ENCODE peak calls at places on chromosomes 11 and 22, in ten cellular contexts. J, D, U, T, S, K, F, B, M and N are unnamed samples. For H3K9me3, the result is how much of the 10 kb centered on the place peaks cover.

GRCh38 chr11:27088353-27088752 is 47.7 kb downstream of the BBOX1 start:
- DNase-seq in J (no peak), D (peak), U (no peak), T (no peak), S (no peak), K (no peak), F (no peak), B (no peak), M (no peak), N (no peak)

GRCh38 chr11:6637871-6638270 is 17.7 kb downstream of the DCHS1 start:
- DNase-seq in J (peak), D (peak), U (no peak), T (no peak), S (peak), K (no peak), F (no peak), B (peak), M (peak), N (peak)

GRCh38 chr11:34214961-34215805 is 109.8 kb downstream of the NAT10 start:
- DNase-seq in J (peak), D (no peak), U (no peak), T (no peak), S (peak), K (no peak), F (no peak), B (no peak), M (peak), N (no peak)

GRCh38 chr11:121494355-121495099 is 41.8 kb upstream of the SORL1-AS1 start:
- DNase-seq in J (no peak), D (no peak), U (no peak), T (no peak), S (no peak), K (no peak), F (no peak), B (no peak), M (no peak), N (no peak)

GRCh38 chr22:25223269-25223850 is 3.9 kb downstream of the CRYBB2 start:
- DNase-seq in J (no peak), D (no peak), U (no peak), T (no peak), S (no peak), K (no peak), F (peak), B (no peak), M (no peak), N (no peak)

GRCh38 chr11:128580612-128581011 is 6.7 kb downstream of the ETS1 start:
- DNase-seq in J (no peak), D (no peak), U (no peak), T (no peak), S (no peak), K (no peak), F (no peak), B (no peak), M (no peak), N (no peak)

GRCh38 chr11:64056213-64056785 is 20.6 kb downstream of the FLRT1 start:
- DNase-seq in J (no peak), D (no peak), U (no peak), T (no peak), S (no peak), K (no peak), F (no peak), B (no peak), M (no peak), N (no peak)

GRCh38 chr11:75801362-75802021 is 13.5 kb upstream of the UVRAG start:
- DNase-seq in J (no peak), D (no peak), U (no peak), T (no peak), S (no peak), K (no peak), F (no peak), B (peak), M (no peak), N (no peak)

GRCh38 chr11:78560826-78561484 is 13.7 kb downstream of the NARS2 start:
- DNase-seq in J (peak), D (peak), U (no peak), T (no peak), S (no peak), K (no peak), F (no peak), B (no peak), M (peak), N (no peak)

GRCh38 chr11:112523477-112523876 is 262.8 kb upstream of the PLET1 start:
- DNase-seq in J (no peak), D (peak), U (no peak), T (no peak), S (no peak), K (peak), F (peak), B (no peak), M (peak), N (peak)
- H3K27ac ChIP-seq in J (no peak), D (no peak), U (no peak), T (peak), S (no peak), K (peak), F (peak), B (no peak), M (no peak), N (no peak)

GRCh38 chr22:47781024-47781423 is 1018.6 kb downstream of the TBC1D22A start:
- DNase-seq in J (no peak), D (no peak), U (no peak), T (no peak), S (no peak), K (no peak), F (no peak), B (peak), M (no peak), N (no peak)
- H3K9me3 ChIP-seq in J (under half), D (under half), U (under half), T (under half), S (half or more), K (under half), F (under half), B (under half), M (under half), N (under half)

GRCh38 chr22:19143967-19144400 is 467 bp downstream of the ESS2 start:
- DNase-seq in J (peak), D (peak), U (no peak), T (no peak), S (peak), K (no peak), F (no peak), B (no peak), M (peak), N (no peak)
- H3K4me3 ChIP-seq in J (peak), D (peak), U (peak), T (peak), S (peak), K (peak), F (peak), B (peak), M (peak), N (peak)

GRCh38 chr22:45183974-45184373 is 20.2 kb downstream of the NUP50 start:
- DNase-seq in J (no peak), D (no peak), U (no peak), T (no peak), S (no peak), K (no peak), F (no peak), B (no peak), M (no peak), N (no peak)

GRCh38 chr22:45180280-45180679 is 16.6 kb downstream of the NUP50 start:
- DNase-seq in J (no peak), D (no peak), U (no peak), T (no peak), S (no peak), K (no peak), F (no peak), B (no peak), M (no peak), N (no peak)

GRCh38 chr22:45181766-45182165 is 18.0 kb downstream of the NUP50 start:
- DNase-seq in J (no peak), D (no peak), U (no peak), T (no peak), S (no peak), K (no peak), F (no peak), B (no peak), M (no peak), N (no peak)

GRCh38 chr22:45181240-45181639 is 17.5 kb downstream of the NUP50 start:
- DNase-seq in J (no peak), D (no peak), U (no peak), T (no peak), S (no peak), K (no peak), F (no peak), B (no peak), M (no peak), N (no peak)

DNA sequence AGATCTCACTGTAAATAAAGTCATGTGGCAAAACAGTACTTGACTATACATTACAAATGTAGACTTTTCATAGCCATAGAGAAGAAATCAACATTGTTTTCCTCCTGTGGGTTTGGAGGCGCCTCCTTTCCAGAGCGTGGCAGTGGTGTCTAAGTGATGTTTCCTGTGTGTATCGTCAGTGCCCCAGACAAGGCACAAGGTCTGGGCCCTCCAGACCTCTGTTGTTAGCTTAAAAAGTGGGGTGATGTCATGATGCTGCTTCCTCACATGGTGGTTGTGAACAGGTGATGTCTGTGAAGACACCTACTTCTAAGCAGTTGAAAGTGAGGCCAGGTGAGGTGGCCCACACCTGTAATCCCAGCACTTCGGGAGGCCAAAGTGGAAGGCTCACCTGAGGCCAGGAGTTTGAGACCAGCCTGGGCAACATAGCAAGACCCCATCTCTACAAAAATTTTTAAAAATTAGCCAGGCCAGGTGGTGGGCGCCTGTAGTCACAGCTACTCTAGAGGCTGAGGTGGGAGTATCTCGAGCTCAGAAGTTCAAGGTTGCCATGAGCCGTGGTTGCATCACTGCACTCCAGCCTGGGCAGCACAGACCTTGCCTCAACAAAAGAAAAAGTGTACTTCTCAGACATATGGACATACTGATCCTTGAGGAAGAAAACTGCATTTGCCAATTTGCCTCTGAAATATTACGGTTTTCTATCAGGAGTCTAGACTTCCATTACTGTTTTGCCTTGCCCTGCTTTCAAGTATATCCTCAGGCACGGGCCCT is 15.7 kb downstream of the NUP50 start:
- DNase-seq in J (no peak), D (no peak), U (no peak), T (no peak), S (no peak), K (no peak), F (no peak), B (no peak), M (no peak), N (no peak)
- H3K27ac ChIP-seq in J (no peak), D (no peak), U (no peak), T (no peak), S (no peak), K (no peak), F (no peak), B (no peak), M (no peak), N (no peak)

DNA sequence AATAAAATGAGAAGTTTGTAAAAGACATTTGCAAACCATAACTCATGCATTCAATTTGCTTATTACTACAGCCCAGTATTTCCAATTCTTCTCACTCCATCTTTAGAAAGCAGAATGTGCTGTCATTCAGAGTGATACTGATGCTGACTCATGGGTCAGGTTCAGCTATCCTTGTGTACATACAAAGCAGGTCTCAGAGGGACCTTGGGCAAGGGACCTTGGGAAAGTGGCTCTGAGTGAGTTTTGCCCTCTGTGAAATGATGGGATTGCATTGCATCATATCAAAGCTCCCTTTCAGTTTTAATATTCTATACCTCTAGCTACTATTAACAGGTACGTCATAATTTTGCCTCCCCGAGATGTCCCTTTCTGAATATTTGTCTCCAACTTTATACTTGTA is 848.7 kb downstream of the OPCML start:
- DNase-seq in J (no peak), D (no peak), U (no peak), T (no peak), S (peak), K (no peak), F (no peak), B (no peak), M (peak), N (no peak)
- H3K9me3 ChIP-seq in J (under half), D (under half), U (under half), T (under half), S (under half), K (under half), F (under half), B (under half), M (under half), N (under half)

GRCh38 chr11:68315581-68315920 is 3.2 kb downstream of the LRP5 start:
- DNase-seq in J (no peak), D (no peak), U (no peak), T (no peak), S (no peak), K (no peak), F (no peak), B (no peak), M (no peak), N (no peak)
- H3K4me3 ChIP-seq in J (no peak), D (no peak), U (no peak), T (no peak), S (no peak), K (no peak), F (no peak), B (peak), M (no peak), N (no peak)

GRCh38 chr11:45985212-45985611 is 62.8 kb downstream of the LARGE2 start:
- DNase-seq in J (no peak), D (no peak), U (no peak), T (no peak), S (no peak), K (no peak), F (no peak), B (no peak), M (no peak), N (no peak)
- H3K27ac ChIP-seq in J (no peak), D (peak), U (no peak), T (no peak), S (no peak), K (no peak), F (no peak), B (no peak), M (no peak), N (no peak)

DNA sequence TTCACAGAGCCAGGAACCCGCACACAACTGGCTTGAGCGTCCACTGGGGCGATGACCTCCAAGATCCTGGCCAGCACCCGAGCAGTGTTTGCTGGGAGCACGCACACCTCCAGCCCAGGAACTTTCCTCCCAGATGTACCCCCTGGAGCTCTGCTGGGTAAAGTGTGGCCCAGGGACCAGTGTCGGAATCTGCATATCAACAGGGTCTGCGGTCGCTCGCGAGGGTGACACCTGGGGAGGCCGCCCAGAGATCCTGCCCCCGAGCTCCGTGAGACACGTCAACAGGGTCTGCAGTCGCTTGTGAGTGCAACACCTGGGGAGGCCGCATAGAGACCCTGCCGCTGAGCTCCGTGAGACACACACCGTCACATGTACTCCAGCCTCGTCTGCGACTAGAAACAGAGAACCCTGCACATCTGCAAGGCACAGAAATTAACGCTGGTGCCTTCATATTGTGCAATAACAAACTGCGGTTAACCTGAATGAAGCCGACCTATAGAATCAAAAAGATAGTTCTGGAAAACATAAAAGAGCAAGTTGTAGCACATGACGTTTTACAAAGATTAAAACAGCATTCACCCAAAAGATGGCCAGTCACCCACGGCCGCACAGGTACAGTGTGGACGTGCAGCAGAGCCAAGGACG is 172.4 kb downstream of the BRD1 start:
- DNase-seq in J (no peak), D (no peak), U (no peak), T (no peak), S (no peak), K (no peak), F (no peak), B (peak), M (no peak), N (no peak)
- H3K9me3 ChIP-seq in J (under half), D (under half), U (under half), T (under half), S (under half), K (under half), F (under half), B (under half), M (under half), N (under half)